ENCODE peak calls at places on chromosome 15, in eight cellular contexts. A is uterus, T is esophagus muscularis mucosa, S is stomach, I is tibial nerve, G is H54, C is endothelial cell of umbilical vein, U is IMR-90. W is an unnamed sample.

GRCh38 chr15:28164876-28165275 is 65.8 kb upstream of the OCA2 start:
- DNase-seq in G (no peak), U (no peak), C (no peak), S (no peak), I (no peak), A (no peak), T (no peak), W (no peak)

GRCh38 chr15:100340721-100341661 is 784 bp downstream of the ADAMTS17 start:
- DNase-seq in S (no peak), A (no peak), G (no peak), U (no peak), I (no peak), C (no peak), T (no peak), W (no peak)

GRCh38 chr15:32736351-32737061 is 18.7 kb downstream of the GREM1 start:
- DNase-seq in G (no peak), A (no peak), C (no peak), I (no peak), T (no peak), U (peak), S (no peak), W (no peak)

GRCh38 chr15:58146734-58147133 is 8.6 kb downstream of the AQP9 start:
- DNase-seq in G (peak), A (no peak), I (no peak), U (no peak), S (no peak), T (no peak), C (no peak), W (no peak)

GRCh38 chr15:78921940-78922339 is 22.9 kb downstream of the CTSH start:
- DNase-seq in T (no peak), I (no peak), G (no peak), C (no peak), U (no peak), A (no peak), S (no peak), W (no peak)

GRCh38 chr15:26298666-26299065 is 435.5 kb upstream of the ATP10A start:
- DNase-seq in S (no peak), A (no peak), T (no peak), I (no peak), U (no peak), C (no peak), G (no peak), W (no peak)

GRCh38 chr15:78714890-78715289 is 73.9 kb upstream of the CHRNB4 start:
- DNase-seq in C (no peak), G (no peak), S (no peak), A (no peak), I (no peak), T (peak), U (no peak), W (no peak)

GRCh38 chr15:25849431-25849921 is 13.7 kb downstream of the ATP10A start:
- DNase-seq in C (no peak), A (no peak), U (peak), T (no peak), S (no peak), I (no peak), G (no peak), W (no peak)

GRCh38 chr15:67531379-67532059 is 10.6 kb downstream of the C15orf61 start:
- DNase-seq in T (no peak), A (no peak), C (peak), S (no peak), G (no peak), I (no peak), U (peak), W (no peak)

GRCh38 chr15:31934821-31935220 is 95.5 kb upstream of the CHRNA7 start:
- DNase-seq in S (no peak), C (no peak), U (no peak), A (no peak), I (no peak), T (no peak), G (no peak), W (no peak)

GRCh38 chr15:38660726-38661125 is 96.1 kb upstream of the RASGRP1 start:
- DNase-seq in T (no peak), I (no peak), G (no peak), U (no peak), C (no peak), S (no peak), A (no peak), W (no peak)

GRCh38 chr15:40582726-40583246 is 11.3 kb upstream of the KNL1 start:
- DNase-seq in T (no peak), U (no peak), I (no peak), C (peak), A (no peak), S (no peak), G (peak), W (no peak)

GRCh38 chr15:59339252-59339672 is 33.4 kb downstream of the MYO1E start:
- DNase-seq in C (no peak), G (no peak), A (no peak), I (no peak), U (no peak), S (no peak), T (no peak), W (no peak)

GRCh38 chr15:57388199-57388863 is 12.0 kb downstream of the CGNL1 start:
- DNase-seq in I (no peak), C (no peak), U (no peak), T (no peak), A (peak), G (no peak), S (no peak), W (no peak)

GRCh38 chr15:26974120-26974780 is 3.3 kb downstream of the GABRG3 start:
- DNase-seq in T (no peak), C (no peak), U (peak), G (no peak), I (no peak), S (no peak), A (no peak), W (no peak)

GRCh38 chr15:60757273-60757672 is 278.3 kb upstream of the ICE2 start:
- DNase-seq in C (no peak), I (no peak), G (no peak), A (no peak), U (no peak), T (no peak), S (no peak), W (no peak)

GRCh38 chr15:81268340-81268739 is 55.6 kb downstream of the STARD5 start:
- DNase-seq in C (no peak), I (no peak), S (no peak), T (peak), G (no peak), A (no peak), U (no peak), W (no peak)

GRCh38 chr15:38072507-38073277 is 138.3 kb downstream of the TMCO5A start:
- DNase-seq in A (peak), S (peak), G (peak), U (peak), C (peak), I (peak), T (no peak), W (peak)

GRCh38 chr15:39593071-39594055 is 12.5 kb downstream of the THBS1 start:
- DNase-seq in S (no peak), T (no peak), U (peak), C (peak), G (no peak), I (no peak), A (no peak), W (no peak)

GRCh38 chr15:23647421-23648375 is at the start of gene MAGEL2:
- DNase-seq in C (no peak), S (no peak), A (no peak), G (no peak), I (no peak), T (no peak), U (no peak), W (no peak)

GRCh38 chr15:40878785-40879184 is 4.8 kb upstream of the RHOV start:
- DNase-seq in U (peak), G (peak), C (no peak), I (no peak), S (no peak), A (no peak), T (no peak), W (no peak)

GRCh38 chr15:43187544-43188155 is 2.4 kb downstream of the CCNDBP1 start:
- DNase-seq in C (peak), I (no peak), T (no peak), U (peak), S (no peak), A (no peak), G (no peak), W (no peak)

GRCh38 chr15:42385206-42385979 is 26.1 kb downstream of the CAPN3 start:
- DNase-seq in G (peak), C (peak), S (peak), U (peak), A (no peak), I (no peak), T (no peak), W (no peak)

GRCh38 chr15:79315623-79316328 is 4.9 kb downstream of the TMED3 start:
- DNase-seq in A (no peak), G (no peak), C (no peak), U (no peak), I (no peak), S (peak), T (peak), W (no peak)

GRCh38 chr15:98289747-98290146 is 329.2 kb downstream of the ARRDC4 start:
- DNase-seq in S (no peak), U (no peak), G (no peak), A (no peak), C (no peak), I (no peak), T (no peak), W (no peak)

GRCh38 chr15:38688761-38689160 is 124.1 kb upstream of the RASGRP1 start:
- DNase-seq in A (no peak), S (no peak), G (no peak), C (no peak), U (no peak), T (no peak), I (no peak), W (no peak)

GRCh38 chr15:83285979-83286553 is 1.6 kb upstream of the BNC1 start:
- DNase-seq in S (no peak), T (peak), U (peak), I (no peak), A (no peak), C (peak), G (peak), W (no peak)

GRCh38 chr15:65945616-65946015 is 76.3 kb downstream of the RAB11A start:
- DNase-seq in S (no peak), U (no peak), T (no peak), C (no peak), I (no peak), G (no peak), A (no peak), W (no peak)

GRCh38 chr15:92021765-92022164 is 168.3 kb downstream of the SLCO3A1 start:
- DNase-seq in I (no peak), G (no peak), U (no peak), C (no peak), S (no peak), T (no peak), A (no peak), W (no peak)

GRCh38 chr15:31136612-31137328 is 35.2 kb upstream of the TRPM1 start:
- DNase-seq in A (no peak), C (no peak), S (no peak), G (no peak), I (no peak), T (peak), U (no peak), W (no peak)

GRCh38 chr15:94186770-94187331 is 44.5 kb upstream of the MCTP2 start:
- DNase-seq in I (no peak), T (no peak), A (no peak), G (no peak), S (no peak), U (no peak), C (no peak), W (no peak)

GRCh38 chr15:90871716-90872480 is 3.5 kb downstream of the FURIN start:
- DNase-seq in G (no peak), A (no peak), U (no peak), C (peak), T (no peak), S (no peak), I (no peak), W (no peak)

GRCh38 chr15:68114840-68115239 is 60.7 kb downstream of the PIAS1 start:
- DNase-seq in A (no peak), S (no peak), G (no peak), T (no peak), U (no peak), I (no peak), C (peak), W (no peak)

GRCh38 chr15:92724144-92724543 is 68.6 kb upstream of the FAM174B start:
- DNase-seq in U (no peak), S (no peak), I (no peak), T (no peak), A (no peak), G (no peak), C (no peak), W (no peak)

DNA sequence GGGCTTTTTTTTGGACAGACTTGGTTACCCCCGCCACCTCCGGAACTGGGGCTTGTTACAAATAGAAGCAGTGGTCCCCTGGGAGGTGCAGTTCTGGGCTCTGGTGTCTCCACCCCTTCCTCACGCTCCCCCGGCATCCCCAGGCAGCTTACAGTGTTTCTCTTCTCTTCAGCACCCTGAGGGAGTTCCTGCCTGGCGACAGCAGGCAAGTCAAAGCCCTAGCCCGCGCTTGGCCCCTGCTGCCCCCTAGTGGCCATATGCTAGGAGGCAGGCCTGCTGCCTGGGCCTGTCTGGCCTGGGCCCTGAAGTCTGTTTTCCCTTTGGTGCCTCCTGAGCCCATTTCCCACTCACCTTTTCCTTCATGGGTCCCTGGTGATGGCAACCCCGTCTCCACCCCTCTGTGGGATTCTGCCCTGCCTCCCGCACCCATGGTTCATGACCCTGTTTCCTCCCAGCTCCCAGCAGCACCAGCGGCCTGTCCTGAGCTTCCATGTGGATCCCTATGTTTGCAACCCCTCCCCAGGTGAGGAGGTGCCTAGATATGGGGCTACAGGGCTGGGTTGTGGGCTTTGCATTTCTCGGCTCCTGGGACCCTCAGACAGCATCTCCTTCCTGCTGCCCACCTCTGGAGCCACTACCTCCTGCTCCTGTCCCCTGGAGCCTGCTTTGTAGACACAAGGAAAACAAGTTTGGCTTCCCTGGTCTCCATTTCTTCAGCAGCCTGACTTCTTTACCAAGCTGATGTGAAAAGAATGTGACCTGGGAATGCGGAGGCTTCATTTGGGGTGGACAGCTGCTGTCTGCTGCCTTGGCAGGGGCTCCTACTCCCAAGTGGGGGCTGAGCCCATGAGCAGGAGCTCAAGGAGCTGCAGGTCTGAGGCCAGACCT is 2.2 kb downstream of the SNX22 start:
- DNase-seq in A (peak), G (peak), T (peak), S (peak), C (peak), I (peak), U (peak), W (peak)
- TF ChIP-seq POLR2A in A (no peak), G (peak), T (no peak), S (no peak), C (peak), I (no peak), U (peak), W (no peak)

GRCh38 chr15:85890620-85890980 is 95.9 kb upstream of the KLHL25 start:
- DNase-seq in T (no peak), C (no peak), G (no peak), A (no peak), S (no peak), I (no peak), U (no peak), W (no peak)
- TF ChIP-seq POLR2A in T (no peak), C (no peak), G (no peak), A (no peak), S (no peak), I (no peak), U (no peak), W (no peak)

GRCh38 chr15:69627548-69628158 is 175.0 kb downstream of the RPLP1 start:
- DNase-seq in A (no peak), C (no peak), U (no peak), S (no peak), T (no peak), G (no peak), I (no peak), W (no peak)

GRCh38 chr15:69631005-69631404 is 178.4 kb downstream of the RPLP1 start:
- DNase-seq in I (no peak), A (no peak), U (no peak), S (no peak), C (no peak), T (peak), G (no peak), W (no peak)

GRCh38 chr15:69626095-69627066 is 173.8 kb downstream of the RPLP1 start:
- DNase-seq in C (no peak), T (peak), S (no peak), I (no peak), U (no peak), G (no peak), A (no peak), W (no peak)

GRCh38 chr15:69629631-69630161 is 177.1 kb downstream of the RPLP1 start:
- DNase-seq in T (peak), U (no peak), C (no peak), G (no peak), S (no peak), I (no peak), A (no peak), W (no peak)

DNA sequence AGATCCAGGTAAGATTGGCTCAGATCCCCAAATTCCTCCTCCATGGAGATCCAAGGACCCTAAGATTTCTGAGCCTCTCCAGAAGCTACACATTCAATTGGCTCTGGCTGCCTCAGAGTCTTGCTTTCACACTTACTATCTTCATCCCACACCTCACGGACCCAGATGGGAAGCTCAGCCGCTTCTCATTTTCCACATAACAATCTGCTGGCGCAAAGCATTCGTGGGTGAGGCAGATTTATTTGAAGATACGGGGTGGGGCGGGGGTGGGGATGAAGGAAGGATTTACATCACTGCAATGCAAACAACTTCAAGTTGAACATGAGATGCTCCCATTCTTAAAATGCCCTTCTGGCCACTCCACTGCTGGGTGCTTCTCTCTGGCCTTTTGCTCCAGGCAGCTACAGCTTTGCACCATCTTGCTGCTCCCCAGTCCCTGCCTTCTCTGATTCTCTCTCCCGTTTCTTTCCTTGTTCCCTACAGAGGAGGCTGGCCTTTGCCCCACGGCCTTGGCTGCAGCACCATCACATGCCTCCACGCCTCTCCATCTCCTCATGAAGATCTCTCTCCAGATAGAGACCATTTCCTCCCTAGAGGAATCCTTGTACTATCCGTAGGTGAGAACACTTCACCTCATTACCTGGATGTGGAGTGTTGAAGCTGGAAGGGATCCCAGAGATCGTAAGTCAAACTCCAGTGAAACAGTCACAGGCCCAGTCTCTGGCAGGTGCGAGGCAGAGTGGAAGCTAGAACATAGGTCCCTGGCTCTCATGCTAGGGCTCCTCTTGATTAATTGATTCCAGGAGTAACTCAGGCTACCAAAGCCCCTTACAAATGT is 175.9 kb downstream of the RPLP1 start:
- DNase-seq in I (no peak), G (no peak), S (no peak), A (no peak), U (no peak), C (no peak), T (peak), W (no peak)
- TF ChIP-seq POLR2A in I (no peak), G (no peak), S (no peak), A (no peak), U (no peak), C (no peak), T (no peak), W (no peak)

GRCh38 chr15:34101366-34102174 is at the start of the genes EMC7 and PGBD4:
- DNase-seq in S (peak), G (peak), A (peak), I (peak), U (peak), T (peak), C (peak), W (peak)
- TF ChIP-seq POLR2A in S (no peak), G (peak), A (peak), I (peak), U (peak), T (peak), C (peak), W (peak)

DNA sequence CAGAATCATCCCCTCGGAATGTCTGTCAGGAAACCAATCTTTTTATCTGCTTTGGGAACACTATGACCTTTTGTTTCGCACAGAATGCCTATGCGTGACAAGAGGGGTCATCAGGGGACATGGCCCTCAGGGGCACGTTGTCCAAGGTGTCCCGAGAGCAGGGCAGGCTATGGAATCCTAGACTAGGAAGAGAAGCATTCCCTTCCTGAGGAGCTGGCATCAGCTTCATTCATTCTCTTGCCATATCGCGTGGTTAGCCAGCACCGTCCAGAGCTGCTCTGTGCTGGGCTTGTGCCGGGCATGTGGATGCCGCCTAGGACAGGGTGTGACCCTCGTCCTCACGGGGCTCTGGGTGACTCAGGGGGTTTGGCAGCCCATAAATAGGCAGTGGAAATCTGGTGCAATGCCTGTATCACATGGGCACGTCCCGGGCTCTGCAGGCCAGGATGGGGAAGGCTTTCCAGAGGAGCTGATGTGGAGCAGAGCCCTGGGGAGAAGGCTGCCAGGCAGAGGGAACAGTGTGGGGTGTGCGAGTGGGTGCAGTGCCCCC is 117.8 kb downstream of the TMEM266 start:
- DNase-seq in U (peak), T (no peak), G (peak), I (no peak), S (no peak), A (no peak), C (no peak), W (no peak)
- TF ChIP-seq POLR2A in U (no peak), T (no peak), G (peak), I (no peak), S (no peak), A (no peak), C (no peak), W (no peak)

GRCh38 chr15:55288006-55288717 is 1.5 kb downstream of the RAB27A start:
- DNase-seq in I (no peak), G (no peak), U (no peak), A (no peak), S (no peak), T (peak), C (no peak), W (no peak)

GRCh38 chr15:55289573-55290360 is at the start of gene RAB27A:
- DNase-seq in T (no peak), C (peak), A (peak), U (peak), S (peak), I (peak), G (peak), W (peak)

GRCh38 chr15:55290361-55291057 is 896 bp upstream of the RAB27A start:
- DNase-seq in A (peak), T (peak), G (peak), S (peak), I (peak), U (peak), C (peak), W (peak)

GRCh38 chr15:55284461-55284860 is 5.2 kb downstream of the RAB27A start:
- DNase-seq in A (no peak), S (no peak), T (no peak), C (no peak), G (no peak), I (no peak), U (no peak), W (no peak)

GRCh38 chr15:55289011-55289572 is 521 bp downstream of the RAB27A start:
- DNase-seq in G (no peak), I (no peak), T (no peak), C (peak), A (peak), U (peak), S (peak), W (no peak)
- TF ChIP-seq POLR2A in G (no peak), I (no peak), T (no peak), C (no peak), A (no peak), U (no peak), S (no peak), W (no peak)